ENCODE peak calls at places on chromosome 17, in six cellular contexts. L is ovary, U is heart left ventricle, Y is cardiac fibroblast, I is prostate gland, B is colonic mucosa. W is an unnamed sample.

GRCh38 chr17:49971848-49972485 is 3.0 kb downstream of the DLX4 start:
- DNase-seq in L (peak; percentile 61), U (no peak), Y (no peak), I (no peak), B (no peak), W (no peak)

GRCh38 chr17:77865109-77865611 is 93.3 kb upstream of the TNRC6C start:
- DNase-seq in L (peak; percentile 46), U (peak; percentile 62), Y (no peak), I (no peak), B (no peak), W (no peak)

GRCh38 chr17:17055286-17056166 is 13.3 kb downstream of the MPRIP start:
- DNase-seq in L (peak; percentile 23), U (peak; percentile 44), Y (peak; percentile 24), I (no peak), B (no peak), W (no peak)

GRCh38 chr17:34579017-34579946 is at the start of gene TMEM132E:
- DNase-seq in L (peak; percentile 69), U (peak; percentile 32), Y (peak; percentile 6), I (peak; percentile 46), B (peak; percentile 25), W (peak; percentile 10)

GRCh38 chr17:32877164-32877764 is 340 bp upstream of the MYO1D start:
- DNase-seq in L (peak; percentile 96), U (peak; percentile 92), Y (peak; percentile 83), I (peak; percentile 90), B (peak; percentile 93), W (peak; percentile 87)

GRCh38 chr17:77836557-77837041 is 121.9 kb upstream of the TNRC6C start:
- DNase-seq in L (no peak), U (no peak), Y (peak; percentile 88), I (peak; percentile 75), B (no peak), W (peak; percentile 7)

GRCh38 chr17:12089809-12090384 is 69.2 kb downstream of the MAP2K4 start:
- DNase-seq in L (no peak), U (no peak), Y (peak; percentile 65), I (no peak), B (no peak), W (peak; percentile 27)

GRCh38 chr17:66281671-66282369 is 20.6 kb upstream of the PRKCA start:
- DNase-seq in L (no peak), U (no peak), Y (no peak), I (no peak), B (no peak), W (no peak)

GRCh38 chr17:9004132-9004960 is 17.0 kb upstream of the NTN1 start:
- DNase-seq in L (no peak), U (no peak), Y (no peak), I (no peak), B (no peak), W (no peak)
- H3K4me3 ChIP-seq in L (no peak overlapping the region), U (peak overlapping the region; percentile 66), Y (no peak overlapping the region), I (no peak overlapping the region), B (no peak overlapping the region), W (no peak overlapping the region)

GRCh38 chr17:21213005-21213404 is 956 bp downstream of the TMEM11 start:
- DNase-seq in L (no peak), U (no peak), Y (no peak), I (no peak), B (no peak), W (no peak)

GRCh38 chr17:21210411-21211076 is 3.4 kb downstream of the TMEM11 start:
- DNase-seq in L (no peak), U (no peak), Y (no peak), I (no peak), B (peak; percentile 58), W (peak; percentile 36)

GRCh38 chr17:21211825-21212479 is 2.0 kb downstream of the TMEM11 start:
- DNase-seq in L (no peak), U (no peak), Y (no peak), I (no peak), B (peak; percentile 52), W (no peak)

GRCh38 chr17:21208352-21208751 is 5.6 kb downstream of the TMEM11 start:
- DNase-seq in L (no peak), U (no peak), Y (no peak), I (peak; percentile 39), B (no peak), W (no peak)

GRCh38 chr17:21209511-21210175 is 4.3 kb downstream of the TMEM11 start:
- DNase-seq in L (no peak), U (peak; percentile 79), Y (no peak), I (peak; percentile 88), B (peak; percentile 82), W (no peak)
- TF ChIP-seq CTCF in L (no peak), U (no peak), Y (no peak), I (no peak), B (no peak), W (no peak)

DNA sequence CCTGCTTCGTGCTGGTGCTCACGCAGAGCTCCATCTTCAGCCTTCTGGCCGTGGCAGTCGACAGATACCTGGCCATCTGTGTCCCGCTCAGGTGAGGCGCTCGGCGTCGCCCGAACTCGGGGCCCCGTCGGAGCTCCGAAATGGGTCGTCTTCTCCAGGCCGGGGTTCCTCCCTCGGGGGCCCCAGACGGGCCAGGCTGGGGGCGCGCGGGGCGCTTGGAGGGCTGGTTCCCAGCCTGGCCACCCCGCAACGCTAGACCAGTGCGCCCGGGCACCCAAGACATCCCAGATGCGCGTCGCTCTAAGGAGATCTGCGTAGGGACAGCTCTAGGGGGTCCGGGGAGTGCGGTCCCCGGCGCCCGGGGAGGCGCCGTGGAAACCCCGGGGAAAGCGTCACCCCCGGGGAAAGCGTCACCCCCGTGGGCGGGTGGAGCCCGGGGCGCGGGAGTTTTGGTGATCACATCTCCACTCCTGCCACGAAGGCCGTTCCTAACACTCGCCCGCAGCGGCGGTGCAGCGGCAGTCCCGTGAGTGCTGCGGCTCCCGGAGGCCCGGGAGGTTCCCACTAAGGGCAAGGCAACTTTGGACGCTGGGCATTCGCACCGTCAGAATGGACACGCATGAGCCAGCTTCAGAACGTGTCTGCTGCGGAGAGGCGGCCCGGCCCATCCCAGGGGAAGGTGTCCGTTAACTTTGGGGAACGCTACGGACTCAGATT is 721 bp downstream of the ADORA2B start:
- DNase-seq in L (peak; percentile 36), U (no peak), Y (peak; percentile 45), I (no peak), B (peak; percentile 46), W (peak; percentile 45)
- H3K4me3 ChIP-seq in L (peak overlapping the region; percentile 40), U (peak overlapping the region; percentile 64), Y (peak overlapping the region; percentile 73), I (peak overlapping the region; percentile 51), B (peak overlapping the region; percentile 70), W (peak overlapping the region; percentile 89)

GRCh38 chr17:67868176-67868575 is 42.9 kb downstream of the BPTF start:
- DNase-seq in L (no peak), U (no peak), Y (no peak), I (no peak), B (no peak), W (no peak)

GRCh38 chr17:67867591-67867990 is 42.3 kb downstream of the BPTF start:
- DNase-seq in L (no peak), U (no peak), Y (no peak), I (no peak), B (no peak), W (no peak)

GRCh38 chr17:67862614-67863217 is 37.4 kb downstream of the BPTF start:
- DNase-seq in L (no peak), U (no peak), Y (peak; percentile 14), I (no peak), B (no peak), W (no peak)

GRCh38 chr17:67865438-67865837 is 40.1 kb downstream of the BPTF start:
- DNase-seq in L (no peak), U (no peak), Y (no peak), I (no peak), B (no peak), W (no peak)

GRCh38 chr17:67863624-67864247 is 38.4 kb downstream of the BPTF start:
- DNase-seq in L (no peak), U (no peak), Y (no peak), I (no peak), B (no peak), W (no peak)
- TF ChIP-seq CTCF in L (no peak), U (no peak), Y (no peak), I (no peak), B (no peak), W (no peak)

DNA sequence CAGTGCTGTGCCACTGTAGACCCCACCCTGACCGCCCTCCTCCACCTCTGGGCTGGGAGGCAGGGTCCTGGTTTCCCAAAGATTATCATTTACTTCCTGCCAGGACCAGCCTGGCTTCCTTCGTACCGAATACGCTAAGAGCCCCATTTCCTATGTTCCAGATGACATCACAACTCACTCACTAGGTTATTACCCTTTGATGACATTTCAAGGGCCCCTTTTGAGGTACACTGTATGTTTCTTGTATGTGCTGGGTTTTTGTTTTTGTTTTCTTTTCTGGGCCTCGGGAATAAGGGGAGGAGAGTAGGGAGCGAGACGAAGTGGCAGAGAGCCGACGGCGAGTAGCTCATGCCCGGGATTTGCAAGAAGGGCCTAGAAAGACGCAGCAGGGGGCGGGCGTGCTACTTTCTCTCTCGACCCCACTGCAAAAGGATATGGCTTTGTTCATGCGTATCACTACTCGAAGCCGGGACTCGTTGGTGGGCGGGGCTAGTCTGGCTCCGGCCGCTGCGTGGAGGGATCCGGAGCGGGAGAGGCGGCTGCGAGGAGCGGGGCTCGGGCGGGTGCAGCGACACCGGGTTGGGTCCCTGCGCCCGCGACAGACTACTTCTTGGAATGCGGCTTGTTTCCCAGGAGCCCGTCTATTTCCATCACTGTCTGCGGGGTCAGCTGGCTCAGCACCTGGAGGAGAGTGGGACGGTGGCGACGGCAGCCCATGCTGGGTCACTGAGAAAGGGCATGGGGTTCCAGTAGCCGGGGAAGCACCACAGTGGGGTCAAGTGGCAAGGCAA is 6.6 kb upstream of the RNF227 start:
- DNase-seq in L (peak; percentile 93), U (peak; percentile 88), Y (peak; percentile 77), I (peak; percentile 78), B (peak; percentile 88), W (peak; percentile 82)
- H3K4me3 ChIP-seq in L (peak overlapping the region; percentile 46), U (peak overlapping the region; percentile 52), Y (peak overlapping the region; percentile 37), I (peak overlapping the region; percentile 32), B (peak overlapping the region; percentile 31), W (peak overlapping the region; percentile 59)

W was measured in fibroblast of villous mesenchyme.